ENCODE peak calls at places on chromosome 10, in six cellular contexts. W is astrocyte of the spinal cord, X is lower leg skin, Z is foreskin fibroblast, K is kidney epithelial cell, F is A549. J is an unnamed sample.

GRCh38 chr10:24882047-24882698 is 70.2 kb downstream of the PRTFDC1 start:
- DNase-seq in W (peak), X (peak), Z (no peak), K (no peak), F (no peak), J (no peak)

GRCh38 chr10:111126981-111127848 is 50.4 kb downstream of the ADRA2A start:
- DNase-seq in W (no peak), X (no peak), Z (no peak), K (no peak), F (no peak), J (no peak)

GRCh38 chr10:21668831-21669230 is 134.8 kb downstream of the MLLT10 start:
- DNase-seq in W (no peak), X (no peak), Z (no peak), K (no peak), F (no peak), J (no peak)

GRCh38 chr10:43114031-43114742 is 24.1 kb upstream of the CSGALNACT2 start:
- DNase-seq in W (no peak), X (no peak), Z (no peak), K (no peak), F (no peak), J (no peak)

GRCh38 chr10:55627526-55628170 is 733.4 kb downstream of the ZWINT start:
- DNase-seq in W (peak), X (no peak), Z (no peak), K (no peak), F (no peak), J (peak)

GRCh38 chr10:5896765-5897340 is 6.8 kb downstream of the FBH1 start:
- DNase-seq in W (no peak), X (no peak), Z (no peak), K (no peak), F (no peak), J (no peak)

GRCh38 chr10:70461397-70462348 is 16.9 kb upstream of the PALD1 start:
- DNase-seq in W (peak), X (no peak), Z (peak), K (no peak), F (peak), J (peak)

GRCh38 chr10:43901302-43901701 is 252.6 kb upstream of the ZNF32 start:
- DNase-seq in W (no peak), X (no peak), Z (peak), K (no peak), F (no peak), J (no peak)

GRCh38 chr10:106660550-106660949 is 504.0 kb downstream of the SORCS1 start:
- DNase-seq in W (no peak), X (no peak), Z (no peak), K (no peak), F (no peak), J (no peak)

GRCh38 chr10:22333167-22333566 is 12.1 kb upstream of the SPAG6 start:
- DNase-seq in W (no peak), X (no peak), Z (no peak), K (no peak), F (no peak), J (no peak)

GRCh38 chr10:28984431-28984830 is 304.4 kb upstream of the LYZL1 start:
- DNase-seq in W (peak), X (peak), Z (peak), K (peak), F (peak), J (peak)

GRCh38 chr10:113087082-113088029 is 137.3 kb downstream of the TCF7L2 start:
- DNase-seq in W (peak), X (peak), Z (peak), K (peak), F (peak), J (no peak)

GRCh38 chr10:48496105-48496830 is 108.6 kb downstream of the ARHGAP22 start:
- DNase-seq in W (no peak), X (no peak), Z (no peak), K (no peak), F (no peak), J (no peak)

GRCh38 chr10:89043052-89043451 is 52.5 kb downstream of the FAS start:
- DNase-seq in W (no peak), X (no peak), Z (no peak), K (no peak), F (no peak), J (no peak)

GRCh38 chr10:96560970-96561887 is 25.6 kb downstream of the TM9SF3 start:
- DNase-seq in W (no peak), X (no peak), Z (peak), K (no peak), F (no peak), J (no peak)

GRCh38 chr10:14478639-14479038 is 147.9 kb upstream of the FRMD4A start:
- DNase-seq in W (peak), X (peak), Z (peak), K (no peak), F (peak), J (no peak)

GRCh38 chr10:74334221-74334620 is 183.2 kb downstream of the ADK start:
- DNase-seq in W (no peak), X (no peak), Z (no peak), K (no peak), F (no peak), J (no peak)

GRCh38 chr10:126528320-126528835 is 140.1 kb upstream of the ADAM12 start:
- DNase-seq in W (no peak), X (no peak), Z (no peak), K (no peak), F (no peak), J (no peak)

GRCh38 chr10:55746002-55746401 is 615.1 kb downstream of the ZWINT start:
- DNase-seq in W (no peak), X (no peak), Z (no peak), K (no peak), F (no peak), J (no peak)

GRCh38 chr10:100232101-100232500 is 2.7 kb upstream of the CHUK start:
- DNase-seq in W (no peak), X (no peak), Z (peak), K (no peak), F (no peak), J (no peak)

GRCh38 chr10:11245510-11245909 is 227.8 kb downstream of the CELF2 start:
- DNase-seq in W (no peak), X (no peak), Z (no peak), K (no peak), F (no peak), J (no peak)

GRCh38 chr10:21272585-21273399 is 252.7 kb downstream of the SKIDA1 start:
- DNase-seq in W (no peak), X (no peak), Z (no peak), K (no peak), F (no peak), J (no peak)

GRCh38 chr10:4174197-4174596 is 389.2 kb upstream of the KLF6 start:
- DNase-seq in W (no peak), X (no peak), Z (peak), K (no peak), F (peak), J (no peak)

GRCh38 chr10:29767958-29768357 is 133.2 kb upstream of the SVIL start:
- DNase-seq in W (no peak), X (no peak), Z (no peak), K (no peak), F (no peak), J (no peak)

GRCh38 chr10:74736029-74736428 is 90.4 kb upstream of the KAT6B start:
- DNase-seq in W (no peak), X (no peak), Z (no peak), K (no peak), F (no peak), J (no peak)

GRCh38 chr10:125578658-125579315 is 104.2 kb downstream of the TEX36 start:
- DNase-seq in W (no peak), X (no peak), Z (no peak), K (no peak), F (no peak), J (no peak)

GRCh38 chr10:44818721-44819127 is 92.4 kb upstream of the TMEM72 start:
- DNase-seq in W (peak), X (no peak), Z (no peak), K (no peak), F (no peak), J (no peak)

GRCh38 chr10:43671659-43672555 is 23.2 kb upstream of the ZNF32 start:
- DNase-seq in W (peak), X (peak), Z (peak), K (no peak), F (peak), J (no peak)

GRCh38 chr10:124447741-124448466 is 1.9 kb downstream of the NKX1-2 start:
- DNase-seq in W (no peak), X (no peak), Z (no peak), K (no peak), F (no peak), J (no peak)

GRCh38 chr10:75108684-75109458 is 2.6 kb upstream of the SAMD8 start:
- DNase-seq in W (no peak), X (no peak), Z (no peak), K (no peak), F (peak), J (no peak)

GRCh38 chr10:35613597-35614226 is 8.6 kb downstream of the GJD4 start:
- DNase-seq in W (peak), X (no peak), Z (peak), K (no peak), F (peak), J (no peak)

GRCh38 chr10:79105164-79105739 is 36.5 kb downstream of the ZMIZ1 start:
- DNase-seq in W (no peak), X (no peak), Z (no peak), K (no peak), F (no peak), J (no peak)

GRCh38 chr10:124197301-124198148 is 104.1 kb upstream of the CHST15 start:
- DNase-seq in W (no peak), X (no peak), Z (peak), K (no peak), F (no peak), J (no peak)

GRCh38 chr10:111076191-111076681 is 593 bp upstream of the ADRA2A start:
- DNase-seq in W (peak), X (no peak), Z (peak), K (no peak), F (peak), J (peak)

GRCh38 chr10:70462349-70462984 is 16.1 kb upstream of the PALD1 start:
- DNase-seq in W (no peak), X (no peak), Z (no peak), K (no peak), F (peak), J (no peak)

GRCh38 chr10:314871-315270 is 179.6 kb downstream of the ZMYND11 start:
- DNase-seq in W (no peak), X (no peak), Z (no peak), K (no peak), F (no peak), J (no peak)

GRCh38 chr10:103157246-103157645 is 35.8 kb downstream of the NT5C2 start:
- DNase-seq in W (no peak), X (no peak), Z (no peak), K (no peak), F (no peak), J (no peak)

GRCh38 chr10:103154464-103155299 is 38.4 kb downstream of the NT5C2 start:
- DNase-seq in W (peak), X (no peak), Z (no peak), K (no peak), F (no peak), J (no peak)

GRCh38 chr10:103155485-103156085 is 37.5 kb downstream of the NT5C2 start:
- DNase-seq in W (no peak), X (no peak), Z (no peak), K (no peak), F (no peak), J (no peak)

GRCh38 chr10:103153302-103153759 is 39.7 kb downstream of the NT5C2 start:
- DNase-seq in W (peak), X (no peak), Z (no peak), K (no peak), F (peak), J (no peak)

GRCh38 chr10:103153765-103154197 is 39.3 kb downstream of the NT5C2 start:
- DNase-seq in W (peak), X (no peak), Z (peak), K (no peak), F (peak), J (no peak)
- H3K4me3 ChIP-seq in W (no peak), X (no peak), Z (peak), K (no peak), F (peak), J (no peak)

GRCh38 chr10:52993109-52993508 is 220.5 kb upstream of the MBL2 start:
- DNase-seq in W (no peak), X (no peak), Z (no peak), K (no peak), F (no peak), J (no peak)
- TF ChIP-seq CTCF in W (no peak), X (no peak), Z (no peak), K (no peak), F (no peak), J (no peak)

GRCh38 chr10:59831658-59832503 is 74.5 kb downstream of the CCDC6 start:
- DNase-seq in W (no peak), X (no peak), Z (no peak), K (no peak), F (no peak), J (no peak)

GRCh38 chr10:59829024-59829423 is 75.8 kb upstream of the MRLN start:
- DNase-seq in W (no peak), X (no peak), Z (no peak), K (no peak), F (no peak), J (no peak)

GRCh38 chr10:59833810-59834209 is 72.5 kb downstream of the CCDC6 start:
- DNase-seq in W (no peak), X (no peak), Z (no peak), K (no peak), F (no peak), J (no peak)

GRCh38 chr10:59829601-59830000 is 76.3 kb upstream of the MRLN start:
- DNase-seq in W (no peak), X (no peak), Z (no peak), K (no peak), F (no peak), J (no peak)

GRCh38 chr10:59830601-59831259 is 75.6 kb downstream of the CCDC6 start:
- DNase-seq in W (peak), X (no peak), Z (peak), K (no peak), F (peak), J (no peak)
- H3K4me3 ChIP-seq in W (no peak), X (no peak), Z (no peak), K (no peak), F (no peak), J (no peak)

GRCh38 chr10:50577681-50578350 is 45.9 kb downstream of the SGMS1 start:
- DNase-seq in W (peak), X (no peak), Z (no peak), K (no peak), F (no peak), J (peak)

GRCh38 chr10:50580260-50580891 is 43.4 kb downstream of the SGMS1 start:
- DNase-seq in W (no peak), X (no peak), Z (no peak), K (no peak), F (no peak), J (no peak)

GRCh38 chr10:50582061-50582460 is 41.7 kb downstream of the SGMS1 start:
- DNase-seq in W (no peak), X (no peak), Z (no peak), K (no peak), F (no peak), J (no peak)

GRCh38 chr10:50578949-50579348 is 44.8 kb downstream of the SGMS1 start:
- DNase-seq in W (no peak), X (no peak), Z (no peak), K (no peak), F (no peak), J (no peak)

DNA sequence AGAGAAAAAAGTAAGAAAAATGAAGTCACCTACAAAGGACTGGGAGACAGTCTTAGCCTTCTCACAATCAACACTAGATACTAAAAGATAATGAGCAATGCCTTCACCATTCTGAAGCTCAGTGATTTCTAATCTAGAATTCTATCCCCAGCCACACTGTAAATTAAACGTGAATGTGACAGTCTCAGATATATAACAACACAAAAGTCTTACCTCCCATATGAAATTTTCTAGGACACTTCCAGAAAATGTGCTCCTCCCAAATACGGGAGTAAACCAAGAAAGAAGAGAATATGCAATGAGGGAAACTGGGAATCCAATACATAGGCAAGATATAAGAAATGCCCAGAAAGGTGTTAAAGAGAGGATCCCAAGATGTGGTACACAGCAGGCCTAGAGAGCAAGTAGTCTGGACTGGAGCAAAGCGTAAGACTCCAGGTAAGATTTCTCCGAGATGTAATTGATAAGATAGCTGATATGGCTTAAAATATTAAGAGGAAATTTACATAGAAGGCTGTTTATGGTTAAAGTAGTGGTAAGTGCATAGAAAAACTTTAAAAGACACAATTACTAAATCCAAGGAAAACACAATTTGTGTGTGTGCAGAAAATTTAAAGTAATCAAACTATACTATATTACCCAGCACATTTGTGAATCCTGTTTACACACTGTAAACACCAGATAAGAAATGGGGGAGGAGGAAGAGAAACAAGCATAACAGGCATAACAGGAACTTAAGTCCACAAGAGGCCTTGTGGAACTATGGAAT is 44.1 kb downstream of the SGMS1 start:
- DNase-seq in W (no peak), X (no peak), Z (no peak), K (no peak), F (no peak), J (no peak)
- TF ChIP-seq CTCF in W (no peak), X (no peak), Z (no peak), K (no peak), F (no peak), J (no peak)

GRCh38 chr10:8331896-8332729 is 277.6 kb downstream of the GATA3 start:
- DNase-seq in W (peak), X (peak), Z (no peak), K (peak), F (peak), J (peak)
- H3K4me3 ChIP-seq in W (peak), X (no peak), Z (peak), K (peak), F (peak), J (peak)

DNA sequence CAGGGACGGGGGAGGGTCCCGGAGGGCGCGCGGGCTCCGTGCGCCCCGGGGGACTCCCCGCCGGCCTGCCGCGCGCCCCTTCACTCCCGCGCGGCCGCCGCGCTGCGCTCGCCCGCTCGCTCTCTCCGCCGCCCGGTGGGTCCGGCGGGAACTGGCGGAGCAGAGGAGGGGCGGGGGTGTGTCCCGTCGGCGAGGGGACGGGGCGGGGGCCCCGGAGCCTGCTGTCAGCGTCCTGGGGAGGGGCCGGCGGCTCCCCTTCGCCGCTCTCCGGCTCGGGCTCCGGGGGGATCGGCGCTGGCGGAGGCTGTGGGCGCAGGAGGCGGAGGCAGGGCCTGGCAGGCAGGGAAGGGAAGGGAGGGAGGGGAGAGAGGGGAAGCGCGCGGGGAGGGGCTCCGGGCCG is at the start of gene SH3PXD2A:
- DNase-seq in W (peak), X (no peak), Z (no peak), K (no peak), F (no peak), J (no peak)
- TF ChIP-seq CTCF in W (peak), X (no peak), Z (no peak), K (no peak), F (no peak), J (no peak)

GRCh38 chr10:132064082-132064755 is 1.5 kb upstream of the JAKMIP3 start:
- DNase-seq in W (no peak), X (no peak), Z (no peak), K (no peak), F (no peak), J (peak)
- H3K4me3 ChIP-seq in W (no peak), X (no peak), Z (no peak), K (no peak), F (no peak), J (no peak)